ENCODE peak calls at places on chromosomes 6 and 20, in five cellular contexts. One of them, this sample, is unnamed.

GRCh38 chr6:162907876-162908481 is 180.2 kb downstream of the PACRG start:
- DNase-seq in astrocyte: peak; percentile 16
- DNase-seq in heart right ventricle: no peak
- DNase-seq in prostate gland: no peak
- DNase-seq in effector memory CD4-positive, alpha-beta T cell: no peak
- DNase-seq in this sample: no peak

GRCh38 chr6:107059606-107060005 is 31.6 kb downstream of the MTRES1 start:
- DNase-seq in astrocyte: no peak
- DNase-seq in heart right ventricle: no peak
- DNase-seq in prostate gland: no peak
- DNase-seq in effector memory CD4-positive, alpha-beta T cell: no peak
- DNase-seq in this sample: no peak

GRCh38 chr6:169970306-169970988 is 219.0 kb downstream of the ERMARD start:
- DNase-seq in astrocyte: no peak
- DNase-seq in heart right ventricle: peak; percentile 13
- DNase-seq in prostate gland: no peak
- DNase-seq in effector memory CD4-positive, alpha-beta T cell: no peak
- DNase-seq in this sample: no peak

GRCh38 chr6:113031591-113031990 is 684.5 kb downstream of the RFPL4B start:
- DNase-seq in astrocyte: no peak
- DNase-seq in heart right ventricle: no peak
- DNase-seq in prostate gland: no peak
- DNase-seq in effector memory CD4-positive, alpha-beta T cell: no peak
- DNase-seq in this sample: no peak

GRCh38 chr6:157649311-157650260 is 173.5 kb upstream of the SNX9 start:
- DNase-seq in astrocyte: no peak
- DNase-seq in heart right ventricle: peak; percentile 34
- DNase-seq in prostate gland: no peak
- DNase-seq in effector memory CD4-positive, alpha-beta T cell: no peak
- DNase-seq in this sample: peak; percentile 71

GRCh38 chr6:105135907-105136432 is 43.8 kb downstream of the POPDC3 start:
- DNase-seq in astrocyte: peak; percentile 27
- DNase-seq in heart right ventricle: no peak
- DNase-seq in prostate gland: no peak
- DNase-seq in effector memory CD4-positive, alpha-beta T cell: no peak
- DNase-seq in this sample: no peak

GRCh38 chr6:153096031-153096430 is 35.1 kb downstream of the RGS17 start:
- DNase-seq in astrocyte: peak; percentile 20
- DNase-seq in heart right ventricle: no peak
- DNase-seq in prostate gland: no peak
- DNase-seq in effector memory CD4-positive, alpha-beta T cell: no peak
- DNase-seq in this sample: no peak

GRCh38 chr20:35908007-35908406 is 46.3 kb downstream of the SCAND1 start:
- DNase-seq in astrocyte: no peak
- DNase-seq in heart right ventricle: no peak
- DNase-seq in prostate gland: no peak
- DNase-seq in effector memory CD4-positive, alpha-beta T cell: no peak
- DNase-seq in this sample: no peak

GRCh38 chr20:32333181-32333987 is 24.7 kb upstream of the ASXL1 start:
- DNase-seq in astrocyte: peak; percentile 20
- DNase-seq in heart right ventricle: no peak
- DNase-seq in prostate gland: no peak
- DNase-seq in effector memory CD4-positive, alpha-beta T cell: no peak
- DNase-seq in this sample: no peak

GRCh38 chr20:44050925-44051660 is 135.9 kb downstream of the JPH2 start:
- DNase-seq in astrocyte: no peak
- DNase-seq in heart right ventricle: no peak
- DNase-seq in prostate gland: no peak
- DNase-seq in effector memory CD4-positive, alpha-beta T cell: no peak
- DNase-seq in this sample: no peak

GRCh38 chr6:28953039-28953872 is 29.5 kb upstream of the TRIM27 start:
- DNase-seq in astrocyte: peak; percentile 35
- DNase-seq in heart right ventricle: no peak
- DNase-seq in prostate gland: no peak
- DNase-seq in effector memory CD4-positive, alpha-beta T cell: peak; percentile 38
- DNase-seq in this sample: no peak

GRCh38 chr6:13447949-13448724 is 39.3 kb downstream of the GFOD1 start:
- DNase-seq in astrocyte: no peak
- DNase-seq in heart right ventricle: no peak
- DNase-seq in prostate gland: peak; percentile 29
- DNase-seq in effector memory CD4-positive, alpha-beta T cell: no peak
- DNase-seq in this sample: no peak

GRCh38 chr20:10185741-10186558 is 32.7 kb upstream of the SNAP25 start:
- DNase-seq in astrocyte: no peak
- DNase-seq in heart right ventricle: no peak
- DNase-seq in prostate gland: peak; percentile 74
- DNase-seq in effector memory CD4-positive, alpha-beta T cell: no peak
- DNase-seq in this sample: peak; percentile 0

GRCh38 chr6:169669147-169669546 is 32.7 kb downstream of the WDR27 start:
- DNase-seq in astrocyte: no peak
- DNase-seq in heart right ventricle: no peak
- DNase-seq in prostate gland: no peak
- DNase-seq in effector memory CD4-positive, alpha-beta T cell: no peak
- DNase-seq in this sample: no peak

GRCh38 chr20:1943267-1944002 is 48.2 kb downstream of the SIRPA start:
- DNase-seq in astrocyte: no peak
- DNase-seq in heart right ventricle: no peak
- DNase-seq in prostate gland: no peak
- DNase-seq in effector memory CD4-positive, alpha-beta T cell: no peak
- DNase-seq in this sample: no peak

GRCh38 chr6:74598473-74599393 is 607.1 kb downstream of the COL12A1 start:
- DNase-seq in astrocyte: peak; percentile 58
- DNase-seq in heart right ventricle: no peak
- DNase-seq in prostate gland: no peak
- DNase-seq in effector memory CD4-positive, alpha-beta T cell: no peak
- DNase-seq in this sample: no peak

GRCh38 chr6:148884461-148884860 is 137.6 kb downstream of the UST start:
- DNase-seq in astrocyte: no peak
- DNase-seq in heart right ventricle: no peak
- DNase-seq in prostate gland: no peak
- DNase-seq in effector memory CD4-positive, alpha-beta T cell: no peak
- DNase-seq in this sample: no peak

GRCh38 chr6:74289881-74290280 is 593.9 kb downstream of the CD109 start:
- DNase-seq in astrocyte: peak; percentile 39
- DNase-seq in heart right ventricle: no peak
- DNase-seq in prostate gland: no peak
- DNase-seq in effector memory CD4-positive, alpha-beta T cell: no peak
- DNase-seq in this sample: no peak

GRCh38 chr20:3074812-3075211 is 3.4 kb downstream of the OXT start:
- DNase-seq in astrocyte: no peak
- DNase-seq in heart right ventricle: no peak
- DNase-seq in prostate gland: no peak
- DNase-seq in effector memory CD4-positive, alpha-beta T cell: no peak
- DNase-seq in this sample: no peak

GRCh38 chr6:38212116-38212515 is 392.6 kb downstream of the ZFAND3 start:
- DNase-seq in astrocyte: no peak
- DNase-seq in heart right ventricle: no peak
- DNase-seq in prostate gland: no peak
- DNase-seq in effector memory CD4-positive, alpha-beta T cell: no peak
- DNase-seq in this sample: no peak

GRCh38 chr6:38214159-38214558 is 394.6 kb downstream of the ZFAND3 start:
- DNase-seq in astrocyte: no peak
- DNase-seq in heart right ventricle: no peak
- DNase-seq in prostate gland: no peak
- DNase-seq in effector memory CD4-positive, alpha-beta T cell: no peak
- DNase-seq in this sample: no peak

GRCh38 chr6:38215225-38215624 is 395.7 kb downstream of the ZFAND3 start:
- DNase-seq in astrocyte: no peak
- DNase-seq in heart right ventricle: no peak
- DNase-seq in prostate gland: no peak
- DNase-seq in effector memory CD4-positive, alpha-beta T cell: no peak
- DNase-seq in this sample: no peak

GRCh38 chr6:38213275-38213674 is 393.7 kb downstream of the ZFAND3 start:
- DNase-seq in astrocyte: no peak
- DNase-seq in heart right ventricle: no peak
- DNase-seq in prostate gland: no peak
- DNase-seq in effector memory CD4-positive, alpha-beta T cell: no peak
- DNase-seq in this sample: no peak

GRCh38 chr6:38212579-38212978 is 393.1 kb downstream of the ZFAND3 start:
- DNase-seq in astrocyte: peak; percentile 14
- DNase-seq in heart right ventricle: no peak
- DNase-seq in prostate gland: no peak
- DNase-seq in effector memory CD4-positive, alpha-beta T cell: no peak
- DNase-seq in this sample: peak; percentile 44
- H3K27ac ChIP-seq in astrocyte: no peak overlapping the region
- H3K27ac ChIP-seq in heart right ventricle: peak overlapping the region; percentile 49
- H3K27ac ChIP-seq in prostate gland: no peak overlapping the region
- H3K27ac ChIP-seq in effector memory CD4-positive, alpha-beta T cell: no peak overlapping the region
- H3K27ac ChIP-seq in this sample: peak overlapping the region; percentile 71

DNA sequence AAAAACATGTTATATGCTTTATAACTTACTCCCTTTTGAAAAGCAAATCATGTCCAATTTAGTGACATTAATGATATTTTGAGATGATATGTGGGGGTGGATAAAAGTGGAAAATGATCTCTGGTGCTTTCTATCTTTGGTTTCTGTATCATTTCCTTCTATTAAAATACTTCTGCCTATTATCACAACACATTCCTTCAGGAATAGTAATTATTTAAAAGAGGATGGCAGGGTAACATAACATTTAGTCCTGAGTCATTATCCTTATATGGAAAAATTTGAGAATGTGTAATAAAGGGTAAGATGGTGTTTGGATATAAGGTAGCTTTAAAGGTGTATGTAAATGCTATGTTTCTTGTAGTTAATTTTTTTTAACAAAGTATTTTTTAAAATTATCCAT is 657.7 kb downstream of the PHF3 start:
- DNase-seq in astrocyte: no peak
- DNase-seq in heart right ventricle: no peak
- DNase-seq in prostate gland: no peak
- DNase-seq in effector memory CD4-positive, alpha-beta T cell: no peak
- DNase-seq in this sample: no peak
- H3K27ac ChIP-seq in astrocyte: no peak overlapping the region
- H3K27ac ChIP-seq in heart right ventricle: no peak overlapping the region
- H3K27ac ChIP-seq in prostate gland: no peak overlapping the region
- H3K27ac ChIP-seq in effector memory CD4-positive, alpha-beta T cell: no peak overlapping the region
- H3K27ac ChIP-seq in this sample: no peak overlapping the region

GRCh38 chr6:12116264-12116800 is 104.2 kb downstream of the HIVEP1 start:
- DNase-seq in astrocyte: no peak
- DNase-seq in heart right ventricle: no peak
- DNase-seq in prostate gland: no peak
- DNase-seq in effector memory CD4-positive, alpha-beta T cell: no peak
- DNase-seq in this sample: no peak

GRCh38 chr6:12115492-12115891 is 103.4 kb downstream of the HIVEP1 start:
- DNase-seq in astrocyte: no peak
- DNase-seq in heart right ventricle: no peak
- DNase-seq in prostate gland: no peak
- DNase-seq in effector memory CD4-positive, alpha-beta T cell: no peak
- DNase-seq in this sample: no peak

GRCh38 chr6:12118604-12119003 is 106.5 kb downstream of the HIVEP1 start:
- DNase-seq in astrocyte: no peak
- DNase-seq in heart right ventricle: no peak
- DNase-seq in prostate gland: no peak
- DNase-seq in effector memory CD4-positive, alpha-beta T cell: no peak
- DNase-seq in this sample: no peak

GRCh38 chr6:12116978-12117377 is 104.9 kb downstream of the HIVEP1 start:
- DNase-seq in astrocyte: no peak
- DNase-seq in heart right ventricle: no peak
- DNase-seq in prostate gland: no peak
- DNase-seq in effector memory CD4-positive, alpha-beta T cell: no peak
- DNase-seq in this sample: no peak

GRCh38 chr6:12119085-12119588 is 107.0 kb downstream of the HIVEP1 start:
- DNase-seq in astrocyte: no peak
- DNase-seq in heart right ventricle: no peak
- DNase-seq in prostate gland: no peak
- DNase-seq in effector memory CD4-positive, alpha-beta T cell: peak; percentile 14
- DNase-seq in this sample: no peak
- H3K27ac ChIP-seq in astrocyte: no peak overlapping the region
- H3K27ac ChIP-seq in heart right ventricle: no peak overlapping the region
- H3K27ac ChIP-seq in prostate gland: no peak overlapping the region
- H3K27ac ChIP-seq in effector memory CD4-positive, alpha-beta T cell: peak overlapping the region; percentile 23
- H3K27ac ChIP-seq in this sample: no peak overlapping the region

DNA sequence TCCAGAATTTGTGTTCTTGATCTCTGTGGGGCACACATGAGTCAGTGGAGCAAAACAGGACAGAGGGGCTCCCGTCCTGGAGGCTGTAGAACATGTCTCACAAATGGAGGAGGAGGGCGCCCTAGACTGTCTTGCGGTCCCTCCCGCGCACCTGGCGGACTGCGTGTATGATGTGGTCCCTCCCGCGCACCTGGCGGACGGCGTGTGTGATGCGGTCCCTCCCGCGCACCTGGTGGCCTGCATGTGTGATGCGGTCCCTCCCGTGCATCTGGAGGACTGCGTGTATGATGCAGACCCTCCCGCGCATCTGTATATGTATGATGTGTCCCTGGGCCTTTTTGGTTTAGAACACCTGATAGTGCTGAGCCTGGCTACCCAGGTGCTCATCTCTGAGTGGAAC is 158.9 kb upstream of the RIN2 start:
- DNase-seq in astrocyte: no peak
- DNase-seq in heart right ventricle: no peak
- DNase-seq in prostate gland: no peak
- DNase-seq in effector memory CD4-positive, alpha-beta T cell: no peak
- DNase-seq in this sample: no peak
- H3K27ac ChIP-seq in astrocyte: no peak overlapping the region
- H3K27ac ChIP-seq in heart right ventricle: no peak overlapping the region
- H3K27ac ChIP-seq in prostate gland: no peak overlapping the region
- H3K27ac ChIP-seq in effector memory CD4-positive, alpha-beta T cell: no peak overlapping the region
- H3K27ac ChIP-seq in this sample: no peak overlapping the region

GRCh38 chr6:79946773-79947190 is 571 bp downstream of the ELOVL4 start:
- DNase-seq in astrocyte: peak; percentile 10
- DNase-seq in heart right ventricle: no peak
- DNase-seq in prostate gland: peak; percentile 9
- DNase-seq in effector memory CD4-positive, alpha-beta T cell: no peak
- DNase-seq in this sample: peak; percentile 19
- H3K27ac ChIP-seq in astrocyte: peak overlapping the region; percentile 11
- H3K27ac ChIP-seq in heart right ventricle: no peak overlapping the region
- H3K27ac ChIP-seq in prostate gland: peak overlapping the region; percentile 8
- H3K27ac ChIP-seq in effector memory CD4-positive, alpha-beta T cell: peak overlapping the region; percentile 39
- H3K27ac ChIP-seq in this sample: no peak overlapping the region

DNA sequence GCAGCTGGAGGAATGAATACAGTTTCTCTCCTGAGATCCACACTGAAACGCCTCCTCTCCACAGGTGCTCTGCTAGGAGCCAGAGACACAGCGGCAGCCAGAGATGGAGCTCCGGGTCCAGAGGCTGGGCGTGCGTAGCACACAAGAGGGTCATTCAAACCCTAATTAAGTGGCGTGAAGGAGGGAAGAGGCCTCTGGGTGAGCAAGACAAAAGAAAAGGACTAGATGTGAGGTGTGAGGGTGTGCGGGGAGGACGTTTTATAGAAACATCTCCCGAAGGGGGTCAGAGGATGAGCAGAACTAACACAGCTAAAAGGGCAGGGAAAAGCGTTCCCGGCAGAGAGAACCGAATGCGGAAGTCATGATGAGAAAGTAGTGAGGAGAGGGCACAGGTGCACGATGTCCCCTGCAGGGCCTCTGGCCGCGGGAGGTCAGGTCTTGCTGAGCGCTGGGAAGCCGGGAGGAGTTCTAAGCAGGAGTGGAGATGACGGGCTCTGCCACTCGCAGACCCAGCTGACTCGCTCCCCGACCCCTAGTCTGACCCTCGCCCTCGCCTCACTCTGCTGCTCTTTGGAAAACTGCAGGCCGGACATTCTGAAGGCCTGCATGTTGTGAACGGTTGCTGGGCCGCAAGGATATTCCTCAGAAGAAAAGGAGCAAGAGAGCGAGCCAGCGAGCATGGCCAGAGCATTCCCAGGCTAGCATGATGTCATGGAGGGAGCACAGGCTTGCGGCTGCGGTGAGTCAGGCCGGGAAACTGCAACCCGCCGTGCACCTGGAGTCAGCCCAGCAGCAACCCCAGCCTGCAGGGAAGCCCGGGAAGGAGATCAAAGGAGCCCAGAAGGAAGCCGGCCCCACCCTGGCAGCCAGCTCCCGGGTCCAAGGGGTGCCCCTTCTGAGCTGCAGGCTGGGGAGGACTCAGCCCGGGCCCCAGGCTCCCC is 54.2 kb downstream of the BMP7 start:
- DNase-seq in astrocyte: peak; percentile 94
- DNase-seq in heart right ventricle: peak; percentile 39
- DNase-seq in prostate gland: peak; percentile 55
- DNase-seq in effector memory CD4-positive, alpha-beta T cell: no peak
- DNase-seq in this sample: no peak
- H3K27ac ChIP-seq in astrocyte: peak overlapping the region; percentile 56
- H3K27ac ChIP-seq in heart right ventricle: no peak overlapping the region
- H3K27ac ChIP-seq in prostate gland: no peak overlapping the region
- H3K27ac ChIP-seq in effector memory CD4-positive, alpha-beta T cell: no peak overlapping the region
- H3K27ac ChIP-seq in this sample: peak overlapping the region; percentile 52

This sample was measured in caudate nucleus.